ENCODE peak calls at places on chromosomes 12 and 14, in eight cellular contexts. Z, U, H, K, V, W, S and F are unnamed samples.

GRCh38 chr14:91415794-91416743 is 1.6 kb downstream of the CCDC88C start:
- DNase-seq in Z (no peak), H (no peak), U (peak), V (no peak), K (no peak), W (no peak), S (no peak), F (peak)

GRCh38 chr14:33539918-33540357 is 410.9 kb downstream of the EGLN3 start:
- DNase-seq in U (no peak), K (no peak), H (no peak), V (no peak), W (no peak), S (no peak), Z (no peak), F (no peak)

GRCh38 chr14:69107407-69108003 is 45.4 kb downstream of the DCAF5 start:
- DNase-seq in V (no peak), S (peak), U (peak), W (no peak), K (peak), Z (no peak), H (peak), F (peak)

GRCh38 chr12:20154060-20154459 is 214.3 kb upstream of the PDE3A start:
- DNase-seq in H (no peak), W (no peak), S (no peak), U (no peak), K (no peak), V (no peak), Z (no peak), F (no peak)

GRCh38 chr12:131042848-131043245 is 89.1 kb downstream of the ADGRD1 start:
- DNase-seq in H (no peak), Z (no peak), V (peak), S (no peak), W (no peak), U (no peak), K (no peak), F (no peak)

GRCh38 chr14:50823051-50823762 is 7.8 kb downstream of the NIN start:
- DNase-seq in Z (no peak), H (no peak), K (no peak), W (no peak), U (no peak), S (no peak), V (no peak), F (peak)

GRCh38 chr12:74264692-74265091 is 272.9 kb upstream of the ATXN7L3B start:
- DNase-seq in K (no peak), U (no peak), V (no peak), H (no peak), W (no peak), S (no peak), Z (no peak), F (no peak)

GRCh38 chr14:81269100-81269978 is 48.6 kb upstream of the GTF2A1 start:
- DNase-seq in H (peak), S (peak), K (peak), V (no peak), U (peak), Z (peak), W (peak), F (peak)

GRCh38 chr14:85596562-85596961 is 66.6 kb downstream of the FLRT2 start:
- DNase-seq in K (no peak), H (no peak), Z (no peak), S (no peak), U (no peak), V (no peak), W (no peak), F (no peak)

GRCh38 chr14:73058923-73059311 is 583 bp downstream of the RBM25 start:
- DNase-seq in Z (peak), K (no peak), S (peak), V (no peak), H (peak), U (no peak), W (no peak), F (peak)

GRCh38 chr12:105270671-105271255 is 34.8 kb upstream of the APPL2 start:
- DNase-seq in H (no peak), S (no peak), K (no peak), V (no peak), U (no peak), Z (no peak), W (no peak), F (no peak)

GRCh38 chr12:34402228-34402898 is 380.1 kb downstream of the ALG10 start:
- DNase-seq in Z (no peak), S (no peak), H (peak), W (no peak), V (peak), U (peak), K (no peak), F (no peak)

GRCh38 chr14:19947413-19948090 is 16.8 kb downstream of the OR4K1 start:
- DNase-seq in S (no peak), V (no peak), H (no peak), W (no peak), K (no peak), U (no peak), Z (no peak), F (no peak)

GRCh38 chr12:110316861-110317260 is 35.8 kb downstream of the ATP2A2 start:
- DNase-seq in W (no peak), U (no peak), S (no peak), K (peak), H (no peak), Z (no peak), V (no peak), F (no peak)

GRCh38 chr12:83474369-83474768 is 787.7 kb downstream of the TMTC2 start:
- DNase-seq in H (no peak), U (no peak), K (no peak), S (no peak), W (no peak), Z (no peak), V (no peak), F (no peak)

GRCh38 chr12:65956056-65956738 is 131.9 kb downstream of the HMGA2 start:
- DNase-seq in U (no peak), K (no peak), Z (no peak), H (no peak), W (no peak), S (no peak), V (no peak), F (peak)

GRCh38 chr14:81591266-81591665 is 57.6 kb upstream of the SEL1L start:
- DNase-seq in W (no peak), H (no peak), Z (no peak), K (no peak), S (no peak), U (no peak), V (no peak), F (no peak)

GRCh38 chr14:68607081-68607851 is 185.6 kb downstream of the ZFP36L1 start:
- DNase-seq in S (peak), Z (no peak), W (no peak), U (no peak), H (no peak), V (no peak), K (no peak), F (no peak)

GRCh38 chr12:30630378-30631285 is 65.0 kb downstream of the IPO8 start:
- DNase-seq in W (no peak), K (no peak), H (no peak), V (no peak), S (no peak), Z (no peak), U (no peak), F (no peak)

GRCh38 chr14:69183735-69184134 is 7.6 kb upstream of the EXD2 start:
- DNase-seq in K (no peak), Z (no peak), U (no peak), H (no peak), S (no peak), V (no peak), W (no peak), F (no peak)

GRCh38 chr12:47838286-47838931 is 18.7 kb upstream of the HDAC7 start:
- DNase-seq in U (no peak), W (no peak), V (no peak), Z (peak), S (peak), K (no peak), H (peak), F (peak)

GRCh38 chr12:132489602-132490239 is at the start of gene FBRSL1:
- DNase-seq in U (peak), W (peak), S (peak), Z (peak), V (peak), H (peak), K (peak), F (peak)

GRCh38 chr12:72522411-72522810 is 250.2 kb downstream of the TRHDE start:
- DNase-seq in W (no peak), K (no peak), S (no peak), V (no peak), Z (no peak), H (no peak), U (no peak), F (no peak)

GRCh38 chr12:2930865-2931264 is 28.3 kb upstream of the TEAD4 start:
- DNase-seq in U (no peak), Z (no peak), W (no peak), V (no peak), S (no peak), K (no peak), H (no peak), F (no peak)

GRCh38 chr12:62865860-62866407 is 69.0 kb downstream of the PPM1H start:
- DNase-seq in W (no peak), U (no peak), H (no peak), K (no peak), V (no peak), S (peak), Z (no peak), F (no peak)

GRCh38 chr12:54373619-54374554 is 9.6 kb upstream of the GPR84 start:
- DNase-seq in V (no peak), U (no peak), H (peak), K (no peak), S (no peak), Z (no peak), W (no peak), F (no peak)

GRCh38 chr12:55697686-55698085 is 10.0 kb downstream of the ITGA7 start:
- DNase-seq in K (no peak), U (no peak), V (peak), W (no peak), H (no peak), S (no peak), Z (no peak), F (no peak)

GRCh38 chr14:102903889-102904512 is 18.5 kb upstream of the AMN start:
- DNase-seq in W (no peak), U (no peak), S (no peak), K (no peak), Z (no peak), V (peak), H (no peak), F (no peak)

GRCh38 chr12:50220357-50221061 is 53.3 kb upstream of the CERS5 start:
- DNase-seq in W (no peak), H (no peak), U (no peak), V (no peak), K (peak), Z (no peak), S (peak), F (no peak)

GRCh38 chr14:102126807-102127455 is 12.8 kb upstream of the WDR20 start:
- DNase-seq in Z (no peak), U (no peak), W (no peak), V (no peak), S (no peak), H (no peak), K (no peak), F (no peak)

GRCh38 chr12:59736786-59737185 is 141.0 kb downstream of the SLC16A7 start:
- DNase-seq in Z (no peak), H (peak), S (no peak), V (no peak), U (no peak), K (peak), W (no peak), F (no peak)

GRCh38 chr12:109462868-109463692 is 14.0 kb downstream of the KCTD10 start:
- DNase-seq in W (no peak), Z (no peak), V (peak), U (no peak), H (peak), S (peak), K (peak), F (no peak)